ENCODE peak calls at places on chromosomes 3 and 15, in ten cellular contexts. N is left cardiac atrium; R is hippocampal formation; Q is SK-MEL-5; E is activated T-helper 1 cell treated with anti-CD3 and anti-CD28 coated beads, Interleukin-2, amount 50 U/mL, for 16 hours; G is BE2C; M is pancreas; P is lung; C is psoas muscle; S is AG08396. U is an unnamed sample.

GRCh38 chr3:159486580-159486979 is 502.1 kb upstream of the IL12A start:
- DNase-seq in N (no peak), R (no peak), Q (peak), E (no peak), G (no peak), M (no peak), P (no peak), C (no peak), S (peak), U (no peak)

GRCh38 chr3:169668957-169669681 is 5.6 kb upstream of the MECOM start:
- DNase-seq in N (peak), R (peak), Q (peak), E (no peak), G (peak), M (peak), P (peak), C (peak), S (peak), U (no peak)

GRCh38 chr3:127226946-127227842 is 34.3 kb downstream of the PRR23E start:
- DNase-seq in N (no peak), R (no peak), Q (no peak), E (no peak), G (no peak), M (no peak), P (peak), C (peak), S (no peak), U (no peak)

GRCh38 chr3:167941234-167941995 is 154.3 kb downstream of the GOLIM4 start:
- DNase-seq in N (no peak), R (no peak), Q (peak), E (no peak), G (no peak), M (peak), P (peak), C (no peak), S (peak), U (peak)

GRCh38 chr15:66743703-66744536 is 41.9 kb downstream of the SMAD6 start:
- DNase-seq in N (peak), R (no peak), Q (peak), E (no peak), G (no peak), M (no peak), P (no peak), C (no peak), S (peak), U (no peak)

GRCh38 chr3:60972599-60972998 is 278.7 kb downstream of the FHIT start:
- DNase-seq in N (no peak), R (no peak), Q (no peak), E (no peak), G (no peak), M (no peak), P (no peak), C (no peak), S (no peak), U (no peak)

GRCh38 chr15:58506064-58506490 is 74.3 kb downstream of the LIPC start:
- DNase-seq in N (no peak), R (no peak), Q (no peak), E (no peak), G (no peak), M (no peak), P (no peak), C (peak), S (no peak), U (peak)

GRCh38 chr3:126745760-126746394 is 41.8 kb downstream of the CHCHD6 start:
- DNase-seq in N (peak), R (no peak), Q (no peak), E (no peak), G (no peak), M (peak), P (peak), C (peak), S (no peak), U (no peak)

GRCh38 chr3:170424879-170425278 is 6.2 kb downstream of the CLDN11 start:
- DNase-seq in N (no peak), R (no peak), Q (no peak), E (no peak), G (no peak), M (no peak), P (no peak), C (no peak), S (no peak), U (no peak)

GRCh38 chr3:23992051-23992628 is 47.1 kb downstream of the NR1D2 start:
- DNase-seq in N (no peak), R (peak), Q (no peak), E (no peak), G (peak), M (no peak), P (no peak), C (no peak), S (no peak), U (no peak)

GRCh38 chr3:110576962-110577361 is 494.7 kb upstream of the NECTIN3 start:
- DNase-seq in N (no peak), R (no peak), Q (no peak), E (no peak), G (no peak), M (no peak), P (no peak), C (no peak), S (peak), U (no peak)

GRCh38 chr15:67646847-67647246 is 104.3 kb downstream of the MAP2K5 start:
- DNase-seq in N (no peak), R (no peak), Q (no peak), E (no peak), G (no peak), M (no peak), P (no peak), C (no peak), S (no peak), U (no peak)

GRCh38 chr3:62954579-62954978 is 79.4 kb upstream of the CADPS start:
- DNase-seq in N (no peak), R (no peak), Q (peak), E (no peak), G (no peak), M (no peak), P (no peak), C (no peak), S (no peak), U (no peak)

U was measured in breast epithelium.